ENCODE peak calls at places on chromosomes 5 and 9, in six cellular contexts. O is fibroblast of villous mesenchyme, F is AG04450, A is T1000, W is ELR, N is T-helper 17 cell. S is an unnamed sample.

GRCh38 chr5:125560476-125561225 is 814.2 kb upstream of the ZNF608 start:
- DNase-seq in O (no peak), F (no peak), A (no peak), W (no peak), N (no peak), S (no peak)

GRCh38 chr5:78604693-78605092 is 43.9 kb downstream of the LHFPL2 start:
- DNase-seq in O (peak; percentile 96), F (no peak), A (no peak), W (no peak), N (no peak), S (no peak)

GRCh38 chr9:112421771-112422222 is 41.9 kb downstream of the HSDL2 start:
- DNase-seq in O (peak; percentile 32), F (no peak), A (no peak), W (peak; percentile 4), N (no peak), S (no peak)

GRCh38 chr5:171961117-171961516 is 45.3 kb downstream of the FBXW11 start:
- DNase-seq in O (peak; percentile 86), F (no peak), A (no peak), W (no peak), N (no peak), S (no peak)

GRCh38 chr9:100063185-100063584 is 35.6 kb downstream of the ERP44 start:
- DNase-seq in O (peak; percentile 45), F (no peak), A (no peak), W (peak; percentile 7), N (no peak), S (no peak)

GRCh38 chr9:125651907-125652306 is 55.1 kb downstream of the MAPKAP1 start:
- DNase-seq in O (no peak), F (no peak), A (no peak), W (no peak), N (no peak), S (no peak)

GRCh38 chr5:146744358-146744757 is 134.2 kb downstream of the PPP2R2B start:
- DNase-seq in O (no peak), F (no peak), A (no peak), W (peak; percentile 5), N (no peak), S (no peak)

GRCh38 chr5:108061941-108062340 is 320.0 kb downstream of the FBXL17 start:
- DNase-seq in O (peak; percentile 16), F (peak; percentile 1), A (no peak), W (no peak), N (no peak), S (no peak)

GRCh38 chr9:12884736-12885395 is 110.0 kb downstream of the LURAP1L start:
- DNase-seq in O (peak; percentile 86), F (peak; percentile 74), A (no peak), W (peak; percentile 94), N (no peak), S (no peak)

GRCh38 chr9:125428060-125428481 is 166.4 kb downstream of the GAPVD1 start:
- DNase-seq in O (peak; percentile 13), F (no peak), A (peak; percentile 7), W (peak; percentile 12), N (no peak), S (no peak)

GRCh38 chr5:73999306-73999705 is 373.3 kb downstream of the ARHGEF28 start:
- DNase-seq in O (no peak), F (no peak), A (no peak), W (no peak), N (no peak), S (no peak)

GRCh38 chr9:75953218-75953617 is 62.7 kb downstream of the PCSK5 start:
- DNase-seq in O (peak; percentile 73), F (no peak), A (no peak), W (no peak), N (no peak), S (no peak)

GRCh38 chr9:133850937-133851336 is 112.8 kb upstream of the SARDH start:
- DNase-seq in O (no peak), F (no peak), A (no peak), W (no peak), N (no peak), S (no peak)

GRCh38 chr9:73090214-73090613 is 61.5 kb upstream of the ANXA1 start:
- DNase-seq in O (no peak), F (no peak), A (no peak), W (no peak), N (no peak), S (no peak)

GRCh38 chr5:25754895-25755294 is 1110.1 kb upstream of the CDH10 start:
- DNase-seq in O (no peak), F (no peak), A (no peak), W (peak; percentile 11), N (no peak), S (no peak)

GRCh38 chr5:171644536-171644935 is 141.1 kb upstream of the SMIM23 start:
- DNase-seq in O (peak; percentile 3), F (no peak), A (no peak), W (no peak), N (no peak), S (no peak)